ENCODE peak calls at places on chromosomes 16 and 17, in seven cellular contexts. One of them, this sample, is unnamed.

GRCh38 chr17:83122834-83123233 is 43.4 kb downstream of the METRNL start:
- DNase-seq in hepatocyte: no peak
- DNase-seq in GM23248: peak
- DNase-seq in IMR-90: no peak
- DNase-seq in neuronal stem cell: no peak
- DNase-seq in body of pancreas: no peak
- DNase-seq in uterus: no peak
- DNase-seq in this sample: no peak

GRCh38 chr17:64245218-64246145 is 17.6 kb downstream of the TEX2 start:
- DNase-seq in hepatocyte: no peak
- DNase-seq in GM23248: peak
- DNase-seq in IMR-90: peak
- DNase-seq in neuronal stem cell: no peak
- DNase-seq in body of pancreas: no peak
- DNase-seq in uterus: no peak
- DNase-seq in this sample: no peak

GRCh38 chr17:12320286-12320685 is 299.6 kb downstream of the MAP2K4 start:
- DNase-seq in hepatocyte: no peak
- DNase-seq in GM23248: peak
- DNase-seq in IMR-90: peak
- DNase-seq in neuronal stem cell: no peak
- DNase-seq in body of pancreas: no peak
- DNase-seq in uterus: no peak
- DNase-seq in this sample: no peak

GRCh38 chr16:23924138-23924537 is 88.4 kb downstream of the PRKCB start:
- DNase-seq in hepatocyte: no peak
- DNase-seq in GM23248: no peak
- DNase-seq in IMR-90: no peak
- DNase-seq in neuronal stem cell: no peak
- DNase-seq in body of pancreas: no peak
- DNase-seq in uterus: no peak
- DNase-seq in this sample: no peak

GRCh38 chr17:75888484-75888883 is 8.3 kb downstream of the TRIM65 start:
- DNase-seq in hepatocyte: no peak
- DNase-seq in GM23248: no peak
- DNase-seq in IMR-90: no peak
- DNase-seq in neuronal stem cell: no peak
- DNase-seq in body of pancreas: no peak
- DNase-seq in uterus: no peak
- DNase-seq in this sample: no peak

GRCh38 chr16:28063047-28063521 is 430 bp downstream of the GSG1L start:
- DNase-seq in hepatocyte: peak
- DNase-seq in GM23248: peak
- DNase-seq in IMR-90: peak
- DNase-seq in neuronal stem cell: no peak
- DNase-seq in body of pancreas: no peak
- DNase-seq in uterus: no peak
- DNase-seq in this sample: no peak

GRCh38 chr17:64202683-64203430 is 60.2 kb downstream of the TEX2 start:
- DNase-seq in hepatocyte: no peak
- DNase-seq in GM23248: peak
- DNase-seq in IMR-90: peak
- DNase-seq in neuronal stem cell: no peak
- DNase-seq in body of pancreas: no peak
- DNase-seq in uterus: no peak
- DNase-seq in this sample: no peak

GRCh38 chr16:85018529-85019236 is 7.3 kb upstream of the ZDHHC7 start:
- DNase-seq in hepatocyte: no peak
- DNase-seq in GM23248: no peak
- DNase-seq in IMR-90: no peak
- DNase-seq in neuronal stem cell: no peak
- DNase-seq in body of pancreas: peak
- DNase-seq in uterus: no peak
- DNase-seq in this sample: no peak

GRCh38 chr17:8871081-8871581 is 3.7 kb upstream of the PIK3R6 start:
- DNase-seq in hepatocyte: no peak
- DNase-seq in GM23248: no peak
- DNase-seq in IMR-90: no peak
- DNase-seq in neuronal stem cell: no peak
- DNase-seq in body of pancreas: no peak
- DNase-seq in uterus: no peak
- DNase-seq in this sample: no peak

GRCh38 chr17:17681744-17682292 is 560 bp downstream of the RAI1 start:
- DNase-seq in hepatocyte: peak
- DNase-seq in GM23248: peak
- DNase-seq in IMR-90: no peak
- DNase-seq in neuronal stem cell: no peak
- DNase-seq in body of pancreas: peak
- DNase-seq in uterus: peak
- DNase-seq in this sample: peak

GRCh38 chr16:15636392-15636873 is 6.5 kb downstream of the MARF1 start:
- DNase-seq in hepatocyte: no peak
- DNase-seq in GM23248: no peak
- DNase-seq in IMR-90: no peak
- DNase-seq in neuronal stem cell: no peak
- DNase-seq in body of pancreas: no peak
- DNase-seq in uterus: no peak
- DNase-seq in this sample: no peak

GRCh38 chr17:82648761-82649474 is 674 bp upstream of the WDR45B start:
- DNase-seq in hepatocyte: no peak
- DNase-seq in GM23248: no peak
- DNase-seq in IMR-90: no peak
- DNase-seq in neuronal stem cell: peak
- DNase-seq in body of pancreas: peak
- DNase-seq in uterus: peak
- DNase-seq in this sample: peak

GRCh38 chr17:48722924-48723554 is at the start of gene PRAC2:
- DNase-seq in hepatocyte: no peak
- DNase-seq in GM23248: no peak
- DNase-seq in IMR-90: no peak
- DNase-seq in neuronal stem cell: no peak
- DNase-seq in body of pancreas: no peak
- DNase-seq in uterus: no peak
- DNase-seq in this sample: peak

GRCh38 chr17:44523672-44523972 is 20.4 kb upstream of the GPATCH8 start:
- DNase-seq in hepatocyte: no peak
- DNase-seq in GM23248: no peak
- DNase-seq in IMR-90: no peak
- DNase-seq in neuronal stem cell: no peak
- DNase-seq in body of pancreas: no peak
- DNase-seq in uterus: no peak
- DNase-seq in this sample: no peak

GRCh38 chr17:77644181-77644972 is 314.1 kb upstream of the TNRC6C start:
- DNase-seq in hepatocyte: no peak
- DNase-seq in GM23248: no peak
- DNase-seq in IMR-90: no peak
- DNase-seq in neuronal stem cell: no peak
- DNase-seq in body of pancreas: no peak
- DNase-seq in uterus: no peak
- DNase-seq in this sample: no peak

GRCh38 chr17:5678171-5678570 is 93.9 kb upstream of the NLRP1 start:
- DNase-seq in hepatocyte: no peak
- DNase-seq in GM23248: no peak
- DNase-seq in IMR-90: no peak
- DNase-seq in neuronal stem cell: no peak
- DNase-seq in body of pancreas: no peak
- DNase-seq in uterus: no peak
- DNase-seq in this sample: no peak

GRCh38 chr17:5434984-5435383 is 4.0 kb downstream of the C1QBP start:
- DNase-seq in hepatocyte: no peak
- DNase-seq in GM23248: no peak
- DNase-seq in IMR-90: no peak
- DNase-seq in neuronal stem cell: no peak
- DNase-seq in body of pancreas: no peak
- DNase-seq in uterus: no peak
- DNase-seq in this sample: no peak

GRCh38 chr17:83153681-83154310 is 74.4 kb downstream of the METRNL start:
- DNase-seq in hepatocyte: peak
- DNase-seq in GM23248: no peak
- DNase-seq in IMR-90: no peak
- DNase-seq in neuronal stem cell: no peak
- DNase-seq in body of pancreas: no peak
- DNase-seq in uterus: no peak
- DNase-seq in this sample: no peak

GRCh38 chr17:44197980-44198720 is 1.5 kb downstream of the ATXN7L3 start:
- DNase-seq in hepatocyte: peak
- DNase-seq in GM23248: peak
- DNase-seq in IMR-90: peak
- DNase-seq in neuronal stem cell: no peak
- DNase-seq in body of pancreas: no peak
- DNase-seq in uterus: no peak
- DNase-seq in this sample: no peak

GRCh38 chr17:7281953-7282751 is 634 bp downstream of the SLC2A4 start:
- DNase-seq in hepatocyte: peak
- DNase-seq in GM23248: no peak
- DNase-seq in IMR-90: no peak
- DNase-seq in neuronal stem cell: no peak
- DNase-seq in body of pancreas: peak
- DNase-seq in uterus: peak
- DNase-seq in this sample: peak

GRCh38 chr16:64962786-64963185 is 159.1 kb downstream of the CDH11 start:
- DNase-seq in hepatocyte: no peak
- DNase-seq in GM23248: no peak
- DNase-seq in IMR-90: no peak
- DNase-seq in neuronal stem cell: no peak
- DNase-seq in body of pancreas: no peak
- DNase-seq in uterus: no peak
- DNase-seq in this sample: no peak

GRCh38 chr16:64969221-64969620 is 152.6 kb downstream of the CDH11 start:
- DNase-seq in hepatocyte: no peak
- DNase-seq in GM23248: peak
- DNase-seq in IMR-90: peak
- DNase-seq in neuronal stem cell: no peak
- DNase-seq in body of pancreas: no peak
- DNase-seq in uterus: no peak
- DNase-seq in this sample: no peak

DNA sequence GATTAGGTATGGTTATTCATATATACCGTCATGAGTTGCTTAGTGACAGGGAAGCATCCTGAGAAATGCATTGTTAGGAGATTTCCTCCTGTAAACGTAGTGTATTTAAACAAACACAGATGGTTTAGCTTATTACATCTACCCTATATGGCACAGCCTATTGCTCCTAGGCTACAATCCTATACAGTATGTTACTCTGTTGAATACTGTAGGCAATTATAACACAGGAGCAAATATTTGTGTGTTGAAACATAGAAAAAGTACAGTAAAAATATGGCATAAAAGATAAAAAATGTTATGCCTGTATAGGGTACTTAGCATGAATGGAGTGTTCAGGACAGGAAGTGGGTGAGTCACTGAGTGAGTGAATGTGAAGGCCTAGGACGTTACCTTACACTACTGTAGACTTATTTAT is 157.7 kb downstream of the CDH11 start:
- DNase-seq in hepatocyte: no peak
- DNase-seq in GM23248: peak
- DNase-seq in IMR-90: peak
- DNase-seq in neuronal stem cell: no peak
- DNase-seq in body of pancreas: no peak
- DNase-seq in uterus: no peak
- DNase-seq in this sample: no peak
- H3K27ac ChIP-seq in hepatocyte: no peak
- H3K27ac ChIP-seq in GM23248: no peak
- H3K27ac ChIP-seq in IMR-90: no peak
- H3K27ac ChIP-seq in neuronal stem cell: no peak
- H3K27ac ChIP-seq in body of pancreas: no peak
- H3K27ac ChIP-seq in uterus: no peak
- H3K27ac ChIP-seq in this sample: no peak

DNA sequence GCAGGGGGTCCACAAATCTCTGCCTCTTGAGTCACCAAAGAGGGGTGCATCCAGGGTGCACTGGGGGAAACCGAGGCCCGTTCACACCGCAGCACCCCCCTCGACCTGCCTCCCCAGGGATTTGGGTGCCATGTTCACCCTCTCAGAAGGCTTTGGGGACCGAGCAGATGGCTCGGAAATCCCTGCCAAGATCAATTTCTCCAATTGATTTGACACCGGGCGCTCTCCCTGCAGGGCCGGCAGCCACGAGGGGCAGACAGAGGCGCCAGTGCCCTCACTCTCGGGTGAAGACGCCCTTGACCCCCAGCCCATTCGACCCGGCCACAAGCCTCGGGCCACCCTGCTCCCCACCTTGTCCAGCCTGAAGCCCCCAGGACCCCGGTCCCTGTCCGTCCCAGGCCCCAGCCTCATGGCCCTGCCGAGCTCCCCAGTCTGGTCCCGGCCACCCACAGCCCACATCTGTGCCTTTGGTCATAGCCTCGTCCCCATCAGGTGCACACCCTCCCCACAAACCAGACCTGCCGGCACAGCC is 9.3 kb downstream of the SSTR5 start:
- DNase-seq in hepatocyte: no peak
- DNase-seq in GM23248: no peak
- DNase-seq in IMR-90: no peak
- DNase-seq in neuronal stem cell: no peak
- DNase-seq in body of pancreas: no peak
- DNase-seq in uterus: no peak
- DNase-seq in this sample: no peak
- H3K4me3 ChIP-seq in hepatocyte: no peak
- H3K4me3 ChIP-seq in GM23248: no peak
- H3K4me3 ChIP-seq in IMR-90: no peak
- H3K4me3 ChIP-seq in neuronal stem cell: no peak
- H3K4me3 ChIP-seq in body of pancreas: no peak
- H3K4me3 ChIP-seq in uterus: no peak
- H3K4me3 ChIP-seq in this sample: no peak

DNA sequence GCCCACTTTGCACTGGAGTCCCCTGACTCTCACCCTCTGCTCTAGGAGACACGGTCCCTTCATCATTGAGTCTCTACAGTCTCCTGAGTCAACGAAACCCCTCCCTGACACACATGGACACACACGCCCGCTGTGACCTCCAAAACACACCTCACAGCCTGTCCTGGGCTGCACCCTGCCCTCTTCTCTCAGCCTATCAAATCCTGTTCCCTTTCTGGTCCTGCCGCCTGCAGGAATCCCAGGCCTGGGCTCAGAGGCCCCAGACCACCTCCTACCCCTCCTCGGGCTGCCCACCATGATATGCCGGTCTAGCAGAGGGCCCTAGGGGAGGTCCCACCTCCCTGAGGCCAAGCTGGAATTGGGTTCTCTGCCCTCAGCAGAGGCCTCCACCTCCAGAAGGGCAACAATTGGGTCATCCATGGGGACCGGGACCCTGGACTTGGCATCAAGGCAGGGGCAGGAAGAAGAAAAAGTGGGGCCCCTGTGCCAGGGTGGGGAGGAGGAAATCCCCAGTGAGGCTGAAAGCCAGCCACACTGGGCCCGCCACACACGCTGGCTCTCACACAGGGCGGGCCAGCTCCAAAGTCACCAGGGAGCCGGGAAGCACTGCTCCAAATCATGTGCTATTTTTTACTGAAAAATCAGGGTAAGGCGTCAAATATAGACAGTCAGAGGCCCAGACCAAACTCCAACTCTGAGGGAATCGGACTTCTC is 3.4 kb downstream of the PPP1R9B start:
- DNase-seq in hepatocyte: no peak
- DNase-seq in GM23248: peak
- DNase-seq in IMR-90: no peak
- DNase-seq in neuronal stem cell: no peak
- DNase-seq in body of pancreas: no peak
- DNase-seq in uterus: no peak
- DNase-seq in this sample: peak
- H3K27ac ChIP-seq in hepatocyte: peak
- H3K27ac ChIP-seq in GM23248: peak
- H3K27ac ChIP-seq in IMR-90: peak
- H3K27ac ChIP-seq in neuronal stem cell: no peak
- H3K27ac ChIP-seq in body of pancreas: peak
- H3K27ac ChIP-seq in uterus: peak
- H3K27ac ChIP-seq in this sample: peak

GRCh38 chr16:10753670-10754069 is 10.0 kb downstream of the NUBP1 start:
- DNase-seq in hepatocyte: no peak
- DNase-seq in GM23248: no peak
- DNase-seq in IMR-90: no peak
- DNase-seq in neuronal stem cell: no peak
- DNase-seq in body of pancreas: no peak
- DNase-seq in uterus: no peak
- DNase-seq in this sample: no peak
- H3K4me3 ChIP-seq in hepatocyte: no peak
- H3K4me3 ChIP-seq in GM23248: no peak
- H3K4me3 ChIP-seq in IMR-90: no peak
- H3K4me3 ChIP-seq in neuronal stem cell: no peak
- H3K4me3 ChIP-seq in body of pancreas: no peak
- H3K4me3 ChIP-seq in uterus: no peak
- H3K4me3 ChIP-seq in this sample: no peak